ENCODE peak calls at places on chromosomes 12 and 14, in five cellular contexts. S, Y, D, Q and X are unnamed samples.

GRCh38 chr12:126518596-126519200 is 1453.5 kb downstream of the AACS start:
- DNase-seq in S (peak), Q (no peak), D (no peak), Y (no peak), X (no peak)

GRCh38 chr14:53295985-53296582 is 143.0 kb upstream of the DDHD1 start:
- DNase-seq in Q (peak), Y (no peak), S (peak), D (peak), X (no peak)

GRCh38 chr12:108599541-108599940 is 1.7 kb upstream of the TMEM119 start:
- DNase-seq in D (no peak), Y (no peak), S (no peak), Q (no peak), X (peak)

GRCh38 chr12:84911331-84912190 is 1.0 kb downstream of the SLC6A15 start:
- DNase-seq in Y (peak), Q (peak), D (peak), S (peak), X (peak)

GRCh38 chr12:24021164-24021502 is 71.7 kb upstream of the SOX5 start:
- DNase-seq in D (no peak), S (no peak), Y (no peak), Q (no peak), X (no peak)

GRCh38 chr14:23068792-23069412 is 11.6 kb upstream of the CDH24 start:
- DNase-seq in Q (peak), Y (no peak), S (peak), D (peak), X (peak)

GRCh38 chr12:69601962-69602685 is 8.6 kb downstream of the LRRC10 start:
- DNase-seq in Y (no peak), S (no peak), Q (no peak), D (no peak), X (no peak)

GRCh38 chr12:52121848-52122838 is 42.6 kb downstream of the SMIM41 start:
- DNase-seq in D (peak), Y (no peak), Q (peak), S (peak), X (no peak)

GRCh38 chr14:91945776-91946305 is 1.7 kb downstream of the FBLN5 start:
- DNase-seq in D (no peak), S (no peak), Q (no peak), Y (no peak), X (no peak)

GRCh38 chr12:91913124-91913523 is 232.5 kb downstream of the BTG1 start:
- DNase-seq in S (no peak), Q (no peak), D (no peak), Y (no peak), X (no peak)

GRCh38 chr12:82650627-82651337 is 35.9 kb upstream of the TMTC2 start:
- DNase-seq in D (peak), Q (peak), Y (no peak), S (peak), X (peak)

GRCh38 chr12:97267803-97268202 is 194.8 kb upstream of the RMST start:
- DNase-seq in Y (no peak), Q (no peak), D (peak), S (no peak), X (no peak)

GRCh38 chr12:49962861-49963765 is 1.4 kb downstream of the AQP5 start:
- DNase-seq in Q (peak), D (peak), S (peak), Y (no peak), X (no peak)